ENCODE peak calls at places on chromosomes 11 and 22, in six cellular contexts. O is heart left ventricle, E is Peyer's patch, B is breast epithelium, J is GM12878, R is stomach. P is an unnamed sample. For H3K4me1, the result is how much of the 10 kb centered on the place peaks cover.

GRCh38 chr22:31244044-31244942 is 32.2 kb downstream of the LIMK2 start:
- DNase-seq in R (no peak), B (no peak), O (no peak), E (no peak), J (no peak), P (no peak)

GRCh38 chr11:20949585-20949984 is 280.2 kb downstream of the NELL1 start:
- DNase-seq in E (no peak), O (no peak), R (no peak), B (no peak), J (no peak), P (no peak)

GRCh38 chr11:33366918-33367317 is 109.7 kb downstream of the HIPK3 start:
- DNase-seq in B (no peak), O (no peak), E (no peak), R (no peak), J (no peak), P (no peak)

GRCh38 chr22:38203090-38203810 is 1.5 kb downstream of the MAFF start:
- DNase-seq in B (peak), J (no peak), E (peak), O (peak), R (peak), P (peak)

GRCh38 chr22:48979482-48979881 is 848.2 kb downstream of the BRD1 start:
- DNase-seq in J (no peak), R (no peak), O (no peak), B (no peak), E (no peak), P (no peak)

GRCh38 chr22:42907404-42908081 is 50.5 kb upstream of the ARFGAP3 start:
- DNase-seq in R (no peak), J (no peak), B (no peak), E (no peak), O (no peak), P (no peak)

GRCh38 chr22:17733484-17733883 is 40.8 kb downstream of the BID start:
- DNase-seq in J (no peak), E (no peak), O (no peak), R (no peak), B (no peak), P (no peak)

GRCh38 chr11:118002541-118003019 is 16.4 kb downstream of the IL10RA start:
- DNase-seq in R (no peak), O (peak), B (no peak), E (no peak), J (no peak), P (no peak)

GRCh38 chr11:34204396-34205279 is 99.2 kb downstream of the NAT10 start:
- DNase-seq in B (no peak), O (no peak), R (peak), E (no peak), J (no peak), P (no peak)

GRCh38 chr22:19497245-19497644 is 17.5 kb downstream of the CDC45 start:
- DNase-seq in E (no peak), R (no peak), J (no peak), O (no peak), B (no peak), P (peak)

GRCh38 chr11:64762277-64762915 is 2.6 kb upstream of the PYGM start:
- DNase-seq in O (no peak), J (no peak), E (no peak), R (peak), B (no peak), P (no peak)

GRCh38 chr11:18526130-18526520 is 617 bp downstream of the TSG101 start:
- DNase-seq in R (no peak), O (no peak), J (no peak), B (no peak), E (no peak), P (no peak)

GRCh38 chr11:133996671-133997070 is 39.9 kb upstream of the IGSF9B start:
- DNase-seq in R (no peak), O (no peak), J (no peak), B (no peak), E (no peak), P (no peak)

GRCh38 chr22:27773236-27773550 is 28.4 kb downstream of the MN1 start:
- DNase-seq in O (no peak), J (no peak), R (no peak), E (no peak), B (no peak), P (no peak)

GRCh38 chr11:27471067-27471587 is 1.5 kb downstream of the LGR4 start:
- DNase-seq in J (no peak), B (no peak), E (peak), O (no peak), R (no peak), P (no peak)

DNA sequence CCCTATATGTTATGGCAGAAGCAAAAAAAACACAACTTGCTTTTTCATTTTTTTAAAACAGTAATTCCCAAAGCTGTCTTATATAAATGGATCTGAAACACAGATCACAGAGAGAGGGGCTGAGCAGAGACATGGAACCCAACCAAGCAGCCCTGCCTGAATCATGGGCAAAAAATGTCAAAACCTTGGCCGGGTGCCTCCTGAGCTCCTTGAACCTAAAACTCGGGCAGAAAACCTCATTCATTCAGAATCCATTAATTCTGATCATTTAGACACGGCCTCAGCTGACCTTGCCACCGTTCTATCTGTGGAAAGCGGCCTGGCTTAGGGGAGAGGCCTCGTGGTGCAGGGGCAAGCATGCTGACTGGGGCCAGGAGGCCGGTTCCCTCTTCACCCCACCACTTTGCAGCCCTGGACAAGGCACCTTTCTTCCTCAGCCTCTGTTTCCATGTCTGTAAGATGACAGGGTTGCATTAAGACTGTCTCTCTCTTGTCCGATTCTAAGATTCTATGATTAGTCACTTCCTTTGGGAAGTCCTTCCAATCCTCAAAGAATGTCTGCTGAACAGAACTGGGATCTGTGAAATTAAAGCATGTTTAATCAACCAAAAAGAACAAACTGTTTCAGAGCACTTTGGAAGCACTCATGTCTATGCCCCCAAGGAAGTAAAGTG is 26.0 kb downstream of the TENM4 start:
- DNase-seq in R (no peak), J (no peak), B (no peak), E (no peak), O (no peak), P (peak)
- TF ChIP-seq POLR2A in R (no peak), J (no peak), B (no peak), E (no peak), O (no peak), P (no peak)

DNA sequence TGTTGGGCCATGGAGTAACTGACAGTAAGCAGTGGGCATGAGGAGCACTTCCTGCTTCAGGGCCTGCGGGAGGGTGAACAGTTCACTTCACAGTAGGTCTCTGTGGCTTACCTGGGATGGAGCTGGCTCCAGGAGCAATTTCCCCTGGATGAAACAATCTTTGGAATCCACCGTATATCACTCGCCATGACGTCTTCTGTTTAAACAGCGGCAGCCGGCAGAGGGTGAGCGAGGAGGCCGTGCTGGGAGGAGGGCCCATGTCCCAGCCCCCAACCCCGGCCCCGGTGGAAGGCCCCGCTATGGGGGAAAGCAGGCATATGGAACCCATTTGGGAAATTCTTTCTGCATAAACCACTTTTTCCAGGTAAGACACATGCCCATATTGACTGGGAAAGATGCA is 40.1 kb downstream of the SMIM38 start:
- DNase-seq in E (no peak), O (no peak), R (no peak), B (no peak), J (no peak), P (no peak)
- H3K4me3 ChIP-seq in E (no peak), O (no peak), R (no peak), B (no peak), J (no peak), P (no peak)

DNA sequence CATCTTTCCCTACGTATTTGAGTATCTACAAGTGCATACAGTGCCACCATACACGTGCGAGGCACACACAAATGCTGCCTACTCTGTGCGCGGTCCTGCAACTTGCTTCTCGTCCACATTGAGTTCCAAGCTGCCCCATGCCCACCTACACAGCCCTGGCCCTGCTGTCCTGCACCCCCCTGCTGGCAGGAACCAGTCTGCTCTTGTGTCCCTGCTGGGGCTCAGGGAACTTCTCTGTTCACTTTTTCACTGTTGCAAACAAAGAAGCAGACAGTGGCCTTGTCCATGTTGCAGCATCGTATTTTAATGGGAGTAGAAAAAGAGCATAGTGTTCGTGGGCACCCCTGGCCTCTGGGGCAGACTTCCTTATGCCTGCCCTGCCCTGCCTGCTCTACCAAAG is 14.0 kb downstream of the CPT1A start:
- DNase-seq in E (no peak), J (no peak), R (no peak), O (no peak), B (no peak), P (no peak)
- H3K4me1 ChIP-seq in E (under half), J (under half), R (half or more), O (under half), B (under half), P (under half)

GRCh38 chr11:2993000-2993330 is 836 bp upstream of the NAP1L4 start:
- DNase-seq in R (no peak), O (no peak), B (no peak), J (no peak), E (no peak), P (no peak)

GRCh38 chr11:2990617-2991476 is 1.3 kb downstream of the NAP1L4 start:
- DNase-seq in O (no peak), B (no peak), J (no peak), R (no peak), E (no peak), P (no peak)

GRCh38 chr11:2992234-2992999 is at the start of gene NAP1L4:
- DNase-seq in O (peak), E (peak), R (peak), J (peak), B (peak), P (peak)

GRCh38 chr11:2989551-2989950 is 2.6 kb downstream of the NAP1L4 start:
- DNase-seq in E (no peak), J (no peak), R (no peak), B (no peak), O (no peak), P (no peak)

DNA sequence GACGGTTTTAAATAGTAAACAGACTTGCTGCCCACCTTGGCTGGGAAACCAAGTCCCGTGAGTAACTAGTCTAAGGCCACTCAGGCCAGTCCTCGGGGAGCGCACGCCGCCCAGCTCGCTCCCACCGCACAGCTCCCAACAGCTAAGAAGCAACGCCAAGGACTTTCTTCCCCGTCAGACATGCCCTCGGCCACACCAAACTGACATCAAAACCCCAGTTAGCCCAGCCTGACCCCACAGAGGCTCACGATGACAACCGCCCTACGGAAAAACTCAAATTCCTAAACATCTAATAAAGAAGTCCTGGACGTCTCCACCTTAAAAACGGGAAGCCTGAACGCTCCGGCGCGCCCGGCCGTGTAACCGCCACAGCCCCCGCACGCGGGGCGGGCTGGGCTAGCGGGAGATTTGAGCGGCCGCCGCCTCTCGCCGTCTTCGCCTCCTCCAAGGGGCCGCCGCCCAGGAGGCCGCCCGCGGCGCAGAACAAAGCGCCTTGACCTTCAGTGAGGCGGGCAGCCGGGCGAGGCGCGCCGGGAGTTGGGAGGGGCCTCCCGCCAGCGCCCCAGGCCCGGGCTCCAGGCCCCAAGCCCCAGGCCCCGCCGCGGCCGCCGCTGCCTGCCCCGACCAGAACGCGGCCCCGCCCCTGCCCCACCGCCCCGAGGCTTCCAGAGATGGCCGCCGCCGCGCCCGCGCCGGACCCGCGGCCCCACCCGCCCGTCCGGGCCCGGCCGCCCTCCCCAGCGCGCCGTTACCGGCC is 474 bp downstream of the NAP1L4 start:
- DNase-seq in R (no peak), B (no peak), E (no peak), O (peak), J (no peak), P (no peak)
- TF ChIP-seq POLR2A in R (no peak), B (no peak), E (no peak), O (no peak), J (peak), P (peak)

GRCh38 chr11:73645570-73645969 is 811 bp upstream of the PLEKHB1 start:
- DNase-seq in J (no peak), B (no peak), E (no peak), R (no peak), O (no peak), P (no peak)
- H3K4me3 ChIP-seq in J (no peak), B (peak), E (no peak), R (peak), O (peak), P (no peak)

DNA sequence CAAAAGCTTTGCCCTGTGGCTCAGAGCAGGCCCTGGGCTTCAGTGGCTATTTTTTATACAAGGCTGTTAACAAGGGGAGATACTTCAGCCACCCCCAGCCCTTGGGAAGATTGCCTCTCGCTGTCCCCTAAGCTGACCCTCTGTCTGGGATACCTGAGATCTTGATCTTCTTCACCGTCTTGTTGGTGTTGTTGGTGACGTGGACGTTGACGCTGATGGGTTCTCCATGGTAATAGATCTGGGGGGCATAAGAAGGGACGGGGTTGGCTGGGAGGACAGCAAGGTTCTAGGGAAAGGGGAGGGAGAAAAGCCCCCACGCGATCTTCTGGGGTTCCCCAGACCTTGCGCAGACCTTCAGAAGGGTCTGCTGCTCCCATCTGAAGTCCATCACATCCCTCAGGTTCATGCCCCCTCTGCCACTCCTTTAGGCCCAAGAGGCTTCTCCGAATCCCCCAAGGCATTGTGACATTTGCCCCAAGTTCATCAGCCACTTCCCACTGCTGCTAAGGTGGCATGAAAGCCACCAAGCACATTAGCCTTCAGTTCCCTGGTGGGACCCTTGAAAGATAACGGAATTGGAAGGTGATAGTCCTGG is 36.7 kb downstream of the TPBGL start:
- DNase-seq in E (no peak), O (no peak), R (peak), B (peak), J (no peak), P (no peak)
- H3K4me1 ChIP-seq in E (under half), O (under half), R (under half), B (under half), J (under half), P (under half)

P was measured in adrenal gland.